ENCODE peak calls at places on chromosomes 12 and 14, in five cellular contexts. W, A, Q, N and Y are unnamed samples.

GRCh38 chr12:29238822-29239291 is 89.8 kb downstream of the FAR2 start:
- DNase-seq in A (no peak), W (no peak), Q (no peak), N (no peak), Y (no peak)

GRCh38 chr14:92492261-92492660 is 21.3 kb upstream of the RIN3 start:
- DNase-seq in A (no peak), N (no peak), W (no peak), Q (no peak), Y (no peak)

GRCh38 chr14:31659278-31659677 is 98.1 kb downstream of the NUBPL start:
- DNase-seq in Q (no peak), N (no peak), W (no peak), A (no peak), Y (no peak)

GRCh38 chr12:81668475-81668874 is 90.7 kb downstream of the PPFIA2 start:
- DNase-seq in A (peak; percentile 86), W (no peak), N (no peak), Q (peak; percentile 92), Y (no peak)

GRCh38 chr14:22877000-22877501 is 5.5 kb downstream of the LRP10 start:
- DNase-seq in W (no peak), N (no peak), A (no peak), Q (no peak), Y (no peak)

GRCh38 chr12:27083861-27084271 is 1.5 kb upstream of the C12orf71 start:
- DNase-seq in Q (no peak), A (no peak), W (no peak), N (no peak), Y (no peak)

GRCh38 chr12:76441016-76441415 is 92.8 kb upstream of the BBS10 start:
- DNase-seq in W (no peak), Q (no peak), A (no peak), N (no peak), Y (no peak)

GRCh38 chr12:542290-543113 is 82.8 kb downstream of the B4GALNT3 start:
- DNase-seq in Q (no peak), A (no peak), N (peak; percentile 49), W (no peak), Y (no peak)

GRCh38 chr12:69527506-69528272 is 57.5 kb downstream of the FRS2 start:
- DNase-seq in Q (no peak), A (no peak), N (no peak), W (no peak), Y (no peak)

GRCh38 chr12:41476499-41476898 is 288.4 kb downstream of the PDZRN4 start:
- DNase-seq in W (no peak), Q (no peak), N (no peak), A (no peak), Y (no peak)

GRCh38 chr14:101055776-101056374 is 152.4 kb upstream of the RTL1 start:
- DNase-seq in A (no peak), W (no peak), N (no peak), Q (no peak), Y (no peak)

GRCh38 chr12:6769003-6769389 is 2.8 kb downstream of the PTMS start:
- DNase-seq in A (no peak), N (peak; percentile 72), W (no peak), Q (no peak), Y (no peak)

GRCh38 chr12:63915105-63915830 is 70.8 kb downstream of the SRGAP1 start:
- DNase-seq in W (peak; percentile 25), N (no peak), Q (peak; percentile 76), A (peak; percentile 69), Y (no peak)

GRCh38 chr12:121295123-121295745 is 1.3 kb downstream of the CAMKK2 start:
- DNase-seq in W (no peak), N (no peak), A (no peak), Q (no peak), Y (no peak)

GRCh38 chr12:98606367-98606985 is 13.0 kb downstream of the SLC25A3 start:
- DNase-seq in A (no peak), W (no peak), N (no peak), Q (no peak), Y (no peak)

GRCh38 chr12:123532021-123532420 is 1.5 kb downstream of the RILPL1 start:
- DNase-seq in A (no peak), N (peak; percentile 30), W (no peak), Q (no peak), Y (no peak)

GRCh38 chr14:63633801-63634200 is 7.9 kb downstream of the WDR89 start:
- DNase-seq in W (no peak), N (no peak), A (no peak), Q (no peak), Y (no peak)

GRCh38 chr14:35687335-35687939 is 121.7 kb downstream of the RALGAPA1 start:
- DNase-seq in Q (peak; percentile 30), A (peak; percentile 11), N (peak; percentile 30), W (no peak), Y (no peak)

GRCh38 chr12:96503971-96504370 is 14.6 kb downstream of the CFAP54 start:
- DNase-seq in A (no peak), N (no peak), W (no peak), Q (no peak), Y (no peak)

GRCh38 chr12:40222247-40222646 is 2.5 kb upstream of the LRRK2 start:
- DNase-seq in W (no peak), Q (no peak), A (no peak), N (no peak), Y (no peak)

GRCh38 chr14:58077621-58078020 is 74.4 kb downstream of the ARMH4 start:
- DNase-seq in Q (peak; percentile 26), A (peak; percentile 72), N (no peak), W (no peak), Y (no peak)